ENCODE peak calls at places on chromosome 13, in five cellular contexts. H is NCI-H345; G is fibroblast of the aortic adventitia; J is activated CD4-positive, alpha-beta T cell treated with anti-CD3 and anti-CD28 coated beads, Interleukin-2, amount 10 ng/mL, durations not matched to agents 7 days and 5 days; B is epithelial cell of esophagus. K is an unnamed sample.

GRCh38 chr13:98488736-98489135 is 88.2 kb downstream of the STK24 start:
- DNase-seq in G (no peak), H (no peak), J (no peak), B (no peak), K (no peak)

GRCh38 chr13:61162106-61162505 is 253.5 kb downstream of the PCDH20 start:
- DNase-seq in J (no peak), G (no peak), B (no peak), H (no peak), K (no peak)

GRCh38 chr13:75220238-75220542 is 261.8 kb downstream of the TBC1D4 start:
- DNase-seq in B (no peak), H (no peak), G (no peak), J (no peak), K (no peak)

GRCh38 chr13:20686167-20686566 is 17.3 kb upstream of the IL17D start:
- DNase-seq in J (no peak), G (no peak), B (no peak), H (no peak), K (no peak)

GRCh38 chr13:25281193-25281936 is 5.9 kb downstream of the MTMR6 start:
- DNase-seq in B (no peak), G (no peak), J (no peak), H (no peak), K (no peak)

GRCh38 chr13:99086149-99086868 is 108.4 kb upstream of the DOCK9 start:
- DNase-seq in H (peak; percentile 54), J (peak; percentile 73), G (peak; percentile 39), B (peak; percentile 80), K (peak; percentile 52)

GRCh38 chr13:32316030-32316344 is 679 bp downstream of the BRCA2 start:
- DNase-seq in B (no peak), J (no peak), G (no peak), H (peak; percentile 44), K (no peak)

GRCh38 chr13:94079876-94080275 is 399.6 kb downstream of the DCT start:
- DNase-seq in J (no peak), G (peak; percentile 58), H (no peak), B (no peak), K (peak; percentile 66)